ENCODE peak calls at places on chromosomes 13 and 19, in six cellular contexts. One of them, this sample, is unnamed.

GRCh38 chr13:100341327-100341726 is 247.3 kb downstream of the GGACT start:
- DNase-seq in stimulated activated CD4-positive, alpha-beta T cell treated with anti-CD3 and anti-CD28 coated beads, TNF-alpha, amount 100 ng/mL, for 24 hours: no peak
- DNase-seq in dermis blood vessel endothelial cell: no peak
- DNase-seq in AG09319: no peak
- DNase-seq in foreskin fibroblast: no peak
- DNase-seq in hypothalamus: no peak
- DNase-seq in this sample: no peak

GRCh38 chr19:19776206-19777008 is 43.5 kb upstream of the ZNF14 start:
- DNase-seq in AG09319: peak
- DNase-seq in foreskin fibroblast: peak
- DNase-seq in stimulated activated CD4-positive, alpha-beta T cell treated with anti-CD3 and anti-CD28 coated beads, TNF-alpha, amount 100 ng/mL, for 24 hours: peak
- DNase-seq in hypothalamus: peak
- DNase-seq in dermis blood vessel endothelial cell: peak
- DNase-seq in this sample: peak

GRCh38 chr19:18488838-18489626 is 32.8 kb downstream of the ELL start:
- DNase-seq in AG09319: no peak
- DNase-seq in hypothalamus: no peak
- DNase-seq in foreskin fibroblast: no peak
- DNase-seq in dermis blood vessel endothelial cell: peak
- DNase-seq in stimulated activated CD4-positive, alpha-beta T cell treated with anti-CD3 and anti-CD28 coated beads, TNF-alpha, amount 100 ng/mL, for 24 hours: no peak
- DNase-seq in this sample: no peak

GRCh38 chr13:20006206-20006605 is 47.7 kb downstream of the ZMYM2 start:
- DNase-seq in hypothalamus: no peak
- DNase-seq in AG09319: no peak
- DNase-seq in foreskin fibroblast: peak
- DNase-seq in stimulated activated CD4-positive, alpha-beta T cell treated with anti-CD3 and anti-CD28 coated beads, TNF-alpha, amount 100 ng/mL, for 24 hours: no peak
- DNase-seq in dermis blood vessel endothelial cell: peak
- DNase-seq in this sample: no peak

GRCh38 chr13:78604782-78605611 is 1.6 kb upstream of the POU4F1 start:
- DNase-seq in hypothalamus: no peak
- DNase-seq in dermis blood vessel endothelial cell: no peak
- DNase-seq in stimulated activated CD4-positive, alpha-beta T cell treated with anti-CD3 and anti-CD28 coated beads, TNF-alpha, amount 100 ng/mL, for 24 hours: no peak
- DNase-seq in foreskin fibroblast: no peak
- DNase-seq in AG09319: no peak
- DNase-seq in this sample: no peak

GRCh38 chr13:22175211-22175610 is 504.3 kb downstream of the FGF9 start:
- DNase-seq in dermis blood vessel endothelial cell: no peak
- DNase-seq in foreskin fibroblast: no peak
- DNase-seq in AG09319: no peak
- DNase-seq in stimulated activated CD4-positive, alpha-beta T cell treated with anti-CD3 and anti-CD28 coated beads, TNF-alpha, amount 100 ng/mL, for 24 hours: no peak
- DNase-seq in hypothalamus: no peak
- DNase-seq in this sample: no peak

GRCh38 chr19:55497777-55498176 is 9.5 kb downstream of the SSC5D start:
- DNase-seq in AG09319: no peak
- DNase-seq in dermis blood vessel endothelial cell: no peak
- DNase-seq in foreskin fibroblast: no peak
- DNase-seq in stimulated activated CD4-positive, alpha-beta T cell treated with anti-CD3 and anti-CD28 coated beads, TNF-alpha, amount 100 ng/mL, for 24 hours: no peak
- DNase-seq in hypothalamus: no peak
- DNase-seq in this sample: no peak

GRCh38 chr13:95641961-95642621 is 2.4 kb downstream of the DZIP1 start:
- DNase-seq in dermis blood vessel endothelial cell: peak
- DNase-seq in hypothalamus: no peak
- DNase-seq in stimulated activated CD4-positive, alpha-beta T cell treated with anti-CD3 and anti-CD28 coated beads, TNF-alpha, amount 100 ng/mL, for 24 hours: no peak
- DNase-seq in foreskin fibroblast: peak
- DNase-seq in AG09319: no peak
- DNase-seq in this sample: no peak

GRCh38 chr19:50854636-50855410 is at the start of gene KLK3:
- DNase-seq in stimulated activated CD4-positive, alpha-beta T cell treated with anti-CD3 and anti-CD28 coated beads, TNF-alpha, amount 100 ng/mL, for 24 hours: no peak
- DNase-seq in hypothalamus: no peak
- DNase-seq in dermis blood vessel endothelial cell: no peak
- DNase-seq in AG09319: no peak
- DNase-seq in foreskin fibroblast: no peak
- DNase-seq in this sample: no peak

GRCh38 chr13:83065136-83065535 is 817.1 kb downstream of the SLITRK1 start:
- DNase-seq in stimulated activated CD4-positive, alpha-beta T cell treated with anti-CD3 and anti-CD28 coated beads, TNF-alpha, amount 100 ng/mL, for 24 hours: no peak
- DNase-seq in AG09319: peak
- DNase-seq in foreskin fibroblast: peak
- DNase-seq in dermis blood vessel endothelial cell: no peak
- DNase-seq in hypothalamus: no peak
- DNase-seq in this sample: no peak

GRCh38 chr13:113735194-113735593 is 23.8 kb upstream of the TMEM255B start:
- DNase-seq in hypothalamus: no peak
- DNase-seq in foreskin fibroblast: no peak
- DNase-seq in stimulated activated CD4-positive, alpha-beta T cell treated with anti-CD3 and anti-CD28 coated beads, TNF-alpha, amount 100 ng/mL, for 24 hours: no peak
- DNase-seq in dermis blood vessel endothelial cell: no peak
- DNase-seq in AG09319: no peak
- DNase-seq in this sample: no peak

GRCh38 chr13:65913173-65913572 is 1317.0 kb downstream of the PCDH9 start:
- DNase-seq in foreskin fibroblast: peak
- DNase-seq in dermis blood vessel endothelial cell: peak
- DNase-seq in hypothalamus: no peak
- DNase-seq in AG09319: no peak
- DNase-seq in stimulated activated CD4-positive, alpha-beta T cell treated with anti-CD3 and anti-CD28 coated beads, TNF-alpha, amount 100 ng/mL, for 24 hours: no peak
- DNase-seq in this sample: no peak

GRCh38 chr13:94886191-94886590 is 173.8 kb upstream of the SOX21 start:
- DNase-seq in hypothalamus: no peak
- DNase-seq in stimulated activated CD4-positive, alpha-beta T cell treated with anti-CD3 and anti-CD28 coated beads, TNF-alpha, amount 100 ng/mL, for 24 hours: no peak
- DNase-seq in AG09319: no peak
- DNase-seq in dermis blood vessel endothelial cell: no peak
- DNase-seq in foreskin fibroblast: peak
- DNase-seq in this sample: peak

GRCh38 chr19:11420429-11420893 is 1.3 kb upstream of the RGL3 start:
- DNase-seq in stimulated activated CD4-positive, alpha-beta T cell treated with anti-CD3 and anti-CD28 coated beads, TNF-alpha, amount 100 ng/mL, for 24 hours: no peak
- DNase-seq in AG09319: no peak
- DNase-seq in foreskin fibroblast: peak
- DNase-seq in hypothalamus: no peak
- DNase-seq in dermis blood vessel endothelial cell: no peak
- DNase-seq in this sample: no peak

GRCh38 chr13:73440296-73440895 is 381.6 kb downstream of the KLF5 start:
- DNase-seq in stimulated activated CD4-positive, alpha-beta T cell treated with anti-CD3 and anti-CD28 coated beads, TNF-alpha, amount 100 ng/mL, for 24 hours: no peak
- DNase-seq in foreskin fibroblast: peak
- DNase-seq in hypothalamus: no peak
- DNase-seq in dermis blood vessel endothelial cell: no peak
- DNase-seq in AG09319: no peak
- DNase-seq in this sample: no peak

GRCh38 chr19:1360126-1360817 is 23.4 kb upstream of the NDUFS7 start:
- DNase-seq in hypothalamus: no peak
- DNase-seq in foreskin fibroblast: no peak
- DNase-seq in AG09319: no peak
- DNase-seq in stimulated activated CD4-positive, alpha-beta T cell treated with anti-CD3 and anti-CD28 coated beads, TNF-alpha, amount 100 ng/mL, for 24 hours: no peak
- DNase-seq in dermis blood vessel endothelial cell: no peak
- DNase-seq in this sample: no peak

GRCh38 chr13:65336106-65336603 is 1894.0 kb downstream of the PCDH9 start:
- DNase-seq in dermis blood vessel endothelial cell: no peak
- DNase-seq in hypothalamus: no peak
- DNase-seq in AG09319: no peak
- DNase-seq in stimulated activated CD4-positive, alpha-beta T cell treated with anti-CD3 and anti-CD28 coated beads, TNF-alpha, amount 100 ng/mL, for 24 hours: no peak
- DNase-seq in foreskin fibroblast: no peak
- DNase-seq in this sample: no peak

GRCh38 chr13:77325371-77325941 is 1.4 kb downstream of the MYCBP2 start:
- DNase-seq in dermis blood vessel endothelial cell: peak
- DNase-seq in AG09319: no peak
- DNase-seq in stimulated activated CD4-positive, alpha-beta T cell treated with anti-CD3 and anti-CD28 coated beads, TNF-alpha, amount 100 ng/mL, for 24 hours: no peak
- DNase-seq in hypothalamus: no peak
- DNase-seq in foreskin fibroblast: no peak
- DNase-seq in this sample: peak

GRCh38 chr19:48090281-48090802 is 20.3 kb downstream of the PLA2G4C start:
- DNase-seq in AG09319: no peak
- DNase-seq in foreskin fibroblast: no peak
- DNase-seq in dermis blood vessel endothelial cell: no peak
- DNase-seq in stimulated activated CD4-positive, alpha-beta T cell treated with anti-CD3 and anti-CD28 coated beads, TNF-alpha, amount 100 ng/mL, for 24 hours: no peak
- DNase-seq in hypothalamus: no peak
- DNase-seq in this sample: peak

GRCh38 chr19:49415810-49416200 is 7.4 kb downstream of the PTH2 start:
- DNase-seq in stimulated activated CD4-positive, alpha-beta T cell treated with anti-CD3 and anti-CD28 coated beads, TNF-alpha, amount 100 ng/mL, for 24 hours: no peak
- DNase-seq in AG09319: no peak
- DNase-seq in dermis blood vessel endothelial cell: no peak
- DNase-seq in foreskin fibroblast: no peak
- DNase-seq in hypothalamus: no peak
- DNase-seq in this sample: no peak